ENCODE peak calls at places on chromosomes 16 and 17, in six cellular contexts. Y, C, R, Q, O and I are unnamed samples. For H3K4me1, the result is how much of the 10 kb centered on the place peaks cover.

GRCh38 chr16:49513040-49513439 is 139.4 kb downstream of the C16orf78 start:
- DNase-seq in Y (no peak), C (no peak), R (no peak), Q (no peak), O (no peak), I (no peak)

GRCh38 chr17:65690626-65691310 is 129.3 kb upstream of the AXIN2 start:
- DNase-seq in Y (no peak), C (no peak), R (no peak), Q (no peak), O (no peak), I (no peak)

GRCh38 chr17:73284339-73284738 is 22.7 kb upstream of the CPSF4L start:
- DNase-seq in Y (no peak), C (no peak), R (no peak), Q (no peak), O (no peak), I (no peak)

GRCh38 chr16:86414991-86415740 is 95.2 kb upstream of the FOXF1 start:
- DNase-seq in Y (no peak), C (no peak), R (no peak), Q (no peak), O (no peak), I (no peak)

GRCh38 chr16:17176199-17176598 is 294.6 kb downstream of the XYLT1 start:
- DNase-seq in Y (no peak), C (no peak), R (no peak), Q (no peak), O (no peak), I (no peak)

GRCh38 chr17:75642221-75643032 is 9.2 kb downstream of the SMIM5 start:
- DNase-seq in Y (no peak), C (no peak), R (no peak), Q (no peak), O (peak), I (no peak)

GRCh38 chr17:69098635-69099034 is 37.9 kb upstream of the ABCA9 start:
- DNase-seq in Y (no peak), C (no peak), R (no peak), Q (no peak), O (no peak), I (no peak)

GRCh38 chr17:34981538-34982241 is 1.4 kb downstream of the LIG3 start:
- DNase-seq in Y (no peak), C (no peak), R (no peak), Q (no peak), O (no peak), I (no peak)

GRCh38 chr16:26665166-26665939 is 401.4 kb upstream of the C16orf82 start:
- DNase-seq in Y (no peak), C (no peak), R (no peak), Q (no peak), O (no peak), I (no peak)

GRCh38 chr17:50825188-50825587 is 10.2 kb upstream of the WFIKKN2 start:
- DNase-seq in Y (no peak), C (no peak), R (no peak), Q (no peak), O (no peak), I (no peak)

GRCh38 chr16:73713301-73713700 is 583.3 kb upstream of the PSMD7 start:
- DNase-seq in Y (no peak), C (no peak), R (no peak), Q (no peak), O (no peak), I (no peak)

GRCh38 chr17:33385133-33385532 is 92.0 kb upstream of the ASIC2 start:
- DNase-seq in Y (no peak), C (no peak), R (no peak), Q (no peak), O (no peak), I (no peak)

GRCh38 chr17:9170336-9170735 is 149.0 kb downstream of the NTN1 start:
- DNase-seq in Y (no peak), C (no peak), R (no peak), Q (no peak), O (no peak), I (no peak)

GRCh38 chr17:3012926-3013581 is 50.4 kb downstream of the OR1D5 start:
- DNase-seq in Y (peak), C (peak), R (peak), Q (no peak), O (peak), I (peak)

GRCh38 chr17:1931759-1932579 is 93.2 kb downstream of the RTN4RL1 start:
- DNase-seq in Y (no peak), C (peak), R (no peak), Q (no peak), O (no peak), I (no peak)

GRCh38 chr17:38701504-38702165 is 3.4 kb upstream of the MLLT6 start:
- DNase-seq in Y (peak), C (no peak), R (no peak), Q (no peak), O (no peak), I (no peak)
- H3K27ac ChIP-seq in Y (peak), C (peak), R (peak), Q (peak), O (peak), I (peak)

GRCh38 chr17:850828-851759 is 68.9 kb downstream of the MRM3 start:
- DNase-seq in Y (no peak), C (no peak), R (no peak), Q (no peak), O (no peak), I (no peak)

GRCh38 chr17:848402-848801 is 66.2 kb downstream of the MRM3 start:
- DNase-seq in Y (no peak), C (no peak), R (no peak), Q (no peak), O (no peak), I (no peak)

GRCh38 chr17:851986-852385 is 69.8 kb downstream of the MRM3 start:
- DNase-seq in Y (no peak), C (no peak), R (no peak), Q (no peak), O (no peak), I (no peak)

GRCh38 chr17:850086-850827 is 68.1 kb downstream of the MRM3 start:
- DNase-seq in Y (no peak), C (no peak), R (no peak), Q (no peak), O (no peak), I (no peak)

GRCh38 chr17:846901-847777 is 65.0 kb downstream of the MRM3 start:
- DNase-seq in Y (no peak), C (no peak), R (no peak), Q (no peak), O (no peak), I (peak)
- H3K4me1 ChIP-seq in Y (under half), C (half or more), R (under half), Q (under half), O (under half), I (under half)

GRCh38 chr16:529012-529575 is 1.6 kb downstream of the CAPN15 start:
- DNase-seq in Y (no peak), C (no peak), R (no peak), Q (no peak), O (no peak), I (no peak)
- H3K27ac ChIP-seq in Y (peak), C (peak), R (peak), Q (peak), O (peak), I (peak)

DNA sequence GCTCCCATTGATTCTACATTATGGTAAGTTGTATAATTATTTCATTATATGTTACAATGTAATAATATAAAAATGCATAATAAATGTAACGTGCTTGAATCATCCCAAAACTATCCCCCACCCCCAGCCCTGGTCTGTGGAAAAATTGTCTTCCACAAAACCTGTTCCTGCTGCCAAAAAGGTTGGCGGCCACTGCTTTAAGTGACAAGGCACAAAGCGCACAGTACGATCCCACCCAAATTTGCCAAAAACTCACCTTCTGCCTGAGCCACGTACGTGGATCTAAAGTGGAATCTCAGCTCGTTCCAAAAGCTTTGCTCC is 14.5 kb downstream of the CYB561 start:
- DNase-seq in Y (no peak), C (no peak), R (no peak), Q (no peak), O (no peak), I (no peak)
- H3K4me1 ChIP-seq in Y (under half), C (half or more), R (under half), Q (under half), O (under half), I (under half)

GRCh38 chr16:57464523-57464922 is 2.0 kb downstream of the POLR2C start:
- DNase-seq in Y (no peak), C (no peak), R (no peak), Q (no peak), O (no peak), I (no peak)
- H3K27ac ChIP-seq in Y (no peak), C (no peak), R (no peak), Q (no peak), O (no peak), I (no peak)

GRCh38 chr17:81533713-81534141 is 5.5 kb downstream of the FSCN2 start:
- DNase-seq in Y (no peak), C (no peak), R (no peak), Q (no peak), O (no peak), I (no peak)
- H3K4me1 ChIP-seq in Y (under half), C (under half), R (under half), Q (under half), O (under half), I (under half)

GRCh38 chr17:348012-348411 is 4.6 kb downstream of the RPH3AL start:
- DNase-seq in Y (no peak), C (no peak), R (no peak), Q (no peak), O (no peak), I (no peak)
- H3K27ac ChIP-seq in Y (no peak), C (peak), R (no peak), Q (peak), O (no peak), I (peak)

GRCh38 chr16:84738255-84739038 is 38.6 kb downstream of the USP10 start:
- DNase-seq in Y (peak), C (peak), R (peak), Q (peak), O (no peak), I (peak)
- H3K4me1 ChIP-seq in Y (under half), C (half or more), R (under half), Q (half or more), O (under half), I (under half)

GRCh38 chr17:47295874-47296255 is 27.9 kb upstream of the EFCAB13 start:
- DNase-seq in Y (no peak), C (no peak), R (no peak), Q (no peak), O (no peak), I (no peak)
- H3K27ac ChIP-seq in Y (no peak), C (no peak), R (no peak), Q (no peak), O (no peak), I (no peak)

GRCh38 chr17:76737676-76738467 is at the start of gene MFSD11:
- DNase-seq in Y (peak), C (peak), R (peak), Q (peak), O (peak), I (peak)

GRCh38 chr17:76735006-76735405 is 2.1 kb downstream of the SRSF2 start:
- DNase-seq in Y (no peak), C (no peak), R (no peak), Q (no peak), O (no peak), I (no peak)

GRCh38 chr17:76737082-76737675 is at the start of gene SRSF2:
- DNase-seq in Y (peak), C (peak), R (peak), Q (peak), O (peak), I (peak)

GRCh38 chr17:76735586-76736348 is 1.4 kb downstream of the SRSF2 start:
- DNase-seq in Y (no peak), C (no peak), R (no peak), Q (no peak), O (no peak), I (no peak)

DNA sequence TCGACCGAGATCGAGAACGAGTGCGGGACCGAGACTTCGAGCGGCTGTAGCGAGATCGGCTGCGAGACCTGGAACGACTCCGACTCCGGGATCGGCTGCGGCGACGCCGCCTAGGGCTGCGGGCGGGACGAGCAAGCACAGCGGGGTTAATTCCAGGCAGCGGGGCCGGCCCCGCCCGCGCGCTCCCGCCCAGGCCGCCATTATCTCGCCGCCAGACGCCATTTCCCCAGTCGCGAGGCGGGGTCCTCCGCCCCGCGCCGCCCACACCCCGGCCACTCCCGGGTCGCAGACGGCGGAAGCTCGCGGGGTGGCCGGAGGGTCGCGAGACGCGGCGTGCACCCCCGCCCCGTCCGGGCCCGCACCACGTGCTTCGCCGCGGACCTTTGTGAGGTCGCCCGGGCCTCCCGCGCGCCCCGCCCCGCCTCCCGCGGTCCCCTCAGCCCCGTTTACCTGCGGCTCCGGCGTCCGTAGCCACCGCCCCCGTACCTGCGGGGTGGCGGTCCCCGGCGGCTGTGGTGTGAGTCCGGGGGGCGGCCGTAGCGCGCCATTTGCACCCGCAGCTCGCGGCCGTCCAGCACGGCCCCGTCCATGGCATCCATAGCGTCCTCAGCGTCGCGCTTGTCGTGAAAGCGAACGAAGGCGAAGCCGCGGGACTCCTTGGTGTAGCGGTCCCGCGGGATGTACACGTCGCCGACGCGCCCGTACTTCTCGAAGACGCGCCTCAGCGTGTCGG is 616 bp downstream of the SRSF2 start:
- DNase-seq in Y (peak), C (peak), R (peak), Q (no peak), O (peak), I (peak)
- H3K4me1 ChIP-seq in Y (under half), C (half or more), R (under half), Q (under half), O (under half), I (under half)